ENCODE peak calls at places on chromosomes 3 and 15, in seven cellular contexts. One of them, this sample, is unnamed.

GRCh38 chr3:141538568-141538967 is 51.7 kb downstream of the RASA2 start:
- DNase-seq in progenitor cell of endocrine pancreas: no peak
- DNase-seq in AG04450: no peak
- DNase-seq in NCI-H748 treated with DMSO at 0.1 percent for 48 hours: no peak
- DNase-seq in foreskin fibroblast: no peak
- DNase-seq in HS-27A: no peak
- DNase-seq in AG08395: no peak
- DNase-seq in this sample: no peak

GRCh38 chr3:124845406-124845805 is 41.8 kb downstream of the ITGB5 start:
- DNase-seq in AG08395: peak; percentile 84
- DNase-seq in progenitor cell of endocrine pancreas: no peak
- DNase-seq in NCI-H748 treated with DMSO at 0.1 percent for 48 hours: no peak
- DNase-seq in AG04450: no peak
- DNase-seq in HS-27A: peak; percentile 85
- DNase-seq in foreskin fibroblast: peak; percentile 88
- DNase-seq in this sample: no peak

GRCh38 chr3:158659454-158660237 is 12.8 kb downstream of the LXN start:
- DNase-seq in AG08395: peak; percentile 85
- DNase-seq in AG04450: peak; percentile 55
- DNase-seq in NCI-H748 treated with DMSO at 0.1 percent for 48 hours: no peak
- DNase-seq in progenitor cell of endocrine pancreas: no peak
- DNase-seq in HS-27A: peak; percentile 23
- DNase-seq in foreskin fibroblast: peak; percentile 75
- DNase-seq in this sample: no peak

GRCh38 chr3:14532691-14533456 is 7.3 kb downstream of the GRIP2 start:
- DNase-seq in AG08395: no peak
- DNase-seq in AG04450: no peak
- DNase-seq in progenitor cell of endocrine pancreas: no peak
- DNase-seq in HS-27A: no peak
- DNase-seq in NCI-H748 treated with DMSO at 0.1 percent for 48 hours: no peak
- DNase-seq in foreskin fibroblast: no peak
- DNase-seq in this sample: no peak

GRCh38 chr15:58182460-58183163 is 44.4 kb downstream of the AQP9 start:
- DNase-seq in HS-27A: no peak
- DNase-seq in progenitor cell of endocrine pancreas: peak; percentile 28
- DNase-seq in AG08395: peak; percentile 85
- DNase-seq in foreskin fibroblast: peak; percentile 44
- DNase-seq in AG04450: peak; percentile 20
- DNase-seq in NCI-H748 treated with DMSO at 0.1 percent for 48 hours: no peak
- DNase-seq in this sample: no peak

GRCh38 chr3:43260412-43260811 is 25.9 kb upstream of the SNRK start:
- DNase-seq in foreskin fibroblast: no peak
- DNase-seq in NCI-H748 treated with DMSO at 0.1 percent for 48 hours: no peak
- DNase-seq in AG08395: no peak
- DNase-seq in HS-27A: no peak
- DNase-seq in progenitor cell of endocrine pancreas: no peak
- DNase-seq in AG04450: no peak
- DNase-seq in this sample: no peak

GRCh38 chr3:133112666-133113065 is 74.5 kb downstream of the TMEM108 start:
- DNase-seq in foreskin fibroblast: peak; percentile 12
- DNase-seq in AG08395: no peak
- DNase-seq in NCI-H748 treated with DMSO at 0.1 percent for 48 hours: no peak
- DNase-seq in progenitor cell of endocrine pancreas: no peak
- DNase-seq in HS-27A: no peak
- DNase-seq in AG04450: no peak
- DNase-seq in this sample: no peak

GRCh38 chr3:11582123-11582968 is 61.4 kb downstream of the VGLL4 start:
- DNase-seq in NCI-H748 treated with DMSO at 0.1 percent for 48 hours: no peak
- DNase-seq in AG04450: peak; percentile 75
- DNase-seq in HS-27A: no peak
- DNase-seq in progenitor cell of endocrine pancreas: no peak
- DNase-seq in AG08395: peak; percentile 87
- DNase-seq in foreskin fibroblast: peak; percentile 79
- DNase-seq in this sample: no peak

GRCh38 chr15:55564347-55565145 is 23.6 kb downstream of the PYGO1 start:
- DNase-seq in NCI-H748 treated with DMSO at 0.1 percent for 48 hours: no peak
- DNase-seq in AG08395: no peak
- DNase-seq in progenitor cell of endocrine pancreas: no peak
- DNase-seq in HS-27A: no peak
- DNase-seq in foreskin fibroblast: no peak
- DNase-seq in AG04450: no peak
- DNase-seq in this sample: no peak